ENCODE peak calls at places on chromosome 10, in eight cellular contexts. G is PC-3; A is activated CD8-positive, alpha-beta memory T cell treated with anti-CD3 and anti-CD28 coated beads for 1 hour; H is Right ventricle myocardium superior; N is SHP77; J is T1000; E is mammary epithelial cell; K is germinal center. B is an unnamed sample.

GRCh38 chr10:29102636-29103035 is 186.2 kb upstream of the LYZL1 start:
- DNase-seq in G (peak; percentile 67), A (no peak), H (no peak), N (no peak), J (no peak), E (peak; percentile 46), K (no peak), B (no peak)

GRCh38 chr10:95278061-95278988 is 12.5 kb downstream of the PDLIM1 start:
- DNase-seq in G (no peak), A (no peak), H (no peak), N (no peak), J (no peak), E (no peak), K (no peak), B (no peak)

GRCh38 chr10:11145498-11145855 is 127.8 kb downstream of the CELF2 start:
- DNase-seq in G (no peak), A (peak; percentile 38), H (peak; percentile 51), N (no peak), J (no peak), E (no peak), K (no peak), B (peak; percentile 63)

GRCh38 chr10:101630420-101630920 is 42.3 kb downstream of the DPCD start:
- DNase-seq in G (no peak), A (no peak), H (no peak), N (no peak), J (no peak), E (no peak), K (no peak), B (no peak)

GRCh38 chr10:49457686-49458085 is 61.8 kb upstream of the DRGX start:
- DNase-seq in G (no peak), A (no peak), H (no peak), N (no peak), J (no peak), E (no peak), K (no peak), B (no peak)

GRCh38 chr10:114544045-114544659 is 113.9 kb downstream of the ABLIM1 start:
- DNase-seq in G (peak; percentile 82), A (peak; percentile 49), H (no peak), N (no peak), J (no peak), E (peak; percentile 89), K (peak; percentile 74), B (peak; percentile 71)

GRCh38 chr10:117638664-117639200 is 96.2 kb downstream of the EMX2 start:
- DNase-seq in G (no peak), A (no peak), H (no peak), N (no peak), J (no peak), E (no peak), K (no peak), B (no peak)

GRCh38 chr10:119446441-119447277 is 95.9 kb downstream of the RGS10 start:
- DNase-seq in G (no peak), A (no peak), H (peak; percentile 31), N (no peak), J (no peak), E (no peak), K (no peak), B (no peak)

GRCh38 chr10:119304541-119304940 is 97.2 kb downstream of the GRK5 start:
- DNase-seq in G (no peak), A (no peak), H (peak; percentile 37), N (no peak), J (no peak), E (no peak), K (no peak), B (no peak)

GRCh38 chr10:114489521-114490310 is 85.4 kb upstream of the AFAP1L2 start:
- DNase-seq in G (no peak), A (no peak), H (no peak), N (no peak), J (no peak), E (no peak), K (no peak), B (no peak)

GRCh38 chr10:79542619-79543018 is 17.6 kb downstream of the SFTPA2 start:
- DNase-seq in G (no peak), A (no peak), H (no peak), N (no peak), J (no peak), E (no peak), K (no peak), B (no peak)

GRCh38 chr10:60817135-60817805 is 39.0 kb downstream of the CDK1 start:
- DNase-seq in G (no peak), A (no peak), H (no peak), N (no peak), J (no peak), E (no peak), K (no peak), B (peak; percentile 15)

GRCh38 chr10:63462442-63462841 is 3.3 kb downstream of the JMJD1C start:
- DNase-seq in G (no peak), A (no peak), H (no peak), N (no peak), J (no peak), E (no peak), K (no peak), B (no peak)

GRCh38 chr10:77940225-77940624 is 13.7 kb upstream of the DLG5 start:
- DNase-seq in G (no peak), A (no peak), H (no peak), N (no peak), J (no peak), E (no peak), K (no peak), B (no peak)